ENCODE peak calls at places on chromosomes 6 and 20, in nine cellular contexts. L is GM06990, M is stomach, N is breast epithelium, Z is hepatocyte, T is adrenal gland, Q is cardiac muscle cell, J is heart left ventricle, S is body of pancreas. F is an unnamed sample.

GRCh38 chr6:8494730-8495129 is 59.4 kb upstream of the SLC35B3 start:
- DNase-seq in L (no peak), M (no peak), N (no peak), Z (no peak), T (no peak), Q (no peak), J (no peak), S (no peak), F (no peak)

GRCh38 chr20:64224344-64225165 is 31.0 kb upstream of the PCMTD2 start:
- DNase-seq in L (no peak), M (no peak), N (no peak), Z (peak; percentile 85), T (no peak), Q (peak; percentile 71), J (no peak), S (no peak), F (peak; percentile 32)

GRCh38 chr6:79077680-79078056 is 386 bp downstream of the PHIP start:
- DNase-seq in L (no peak), M (peak; percentile 49), N (peak; percentile 51), Z (peak; percentile 74), T (no peak), Q (no peak), J (no peak), S (peak; percentile 57), F (no peak)

GRCh38 chr20:36670665-36671357 is 24.8 kb upstream of the SLA2 start:
- DNase-seq in L (no peak), M (no peak), N (no peak), Z (peak; percentile 34), T (no peak), Q (no peak), J (no peak), S (no peak), F (no peak)

GRCh38 chr6:126535585-126535984 is 195.7 kb downstream of the CENPW start:
- DNase-seq in L (no peak), M (no peak), N (no peak), Z (no peak), T (no peak), Q (peak; percentile 21), J (no peak), S (no peak), F (no peak)

GRCh38 chr6:128337619-128338018 is 182.8 kb downstream of the PTPRK start:
- DNase-seq in L (no peak), M (no peak), N (no peak), Z (no peak), T (no peak), Q (no peak), J (no peak), S (no peak), F (no peak)

GRCh38 chr6:85803721-85804120 is 161.0 kb upstream of the SYNCRIP start:
- DNase-seq in L (no peak), M (no peak), N (no peak), Z (no peak), T (no peak), Q (no peak), J (no peak), S (no peak), F (no peak)

GRCh38 chr6:164827537-164827936 is 481.9 kb downstream of the C6orf118 start:
- DNase-seq in L (no peak), M (no peak), N (no peak), Z (no peak), T (no peak), Q (no peak), J (no peak), S (no peak), F (no peak)

GRCh38 chr6:108876929-108877775 is 28.9 kb downstream of the ARMC2 start:
- DNase-seq in L (no peak), M (peak; percentile 55), N (no peak), Z (no peak), T (peak; percentile 93), Q (peak; percentile 94), J (peak; percentile 92), S (peak; percentile 55), F (peak; percentile 85)

GRCh38 chr20:24039196-24039595 is 50.6 kb upstream of the GGTLC1 start:
- DNase-seq in L (no peak), M (no peak), N (no peak), Z (no peak), T (no peak), Q (no peak), J (no peak), S (no peak), F (no peak)

GRCh38 chr6:33668914-33669313 is 42.6 kb downstream of the UQCC2 start:
- DNase-seq in L (peak; percentile 62), M (peak; percentile 42), N (no peak), Z (peak; percentile 60), T (no peak), Q (no peak), J (no peak), S (no peak), F (no peak)

GRCh38 chr20:50335105-50335504 is 144.5 kb downstream of the CEBPB start:
- DNase-seq in L (no peak), M (no peak), N (no peak), Z (peak; percentile 68), T (peak; percentile 66), Q (peak; percentile 57), J (no peak), S (no peak), F (peak; percentile 51)

GRCh38 chr6:149190228-149190831 is 127.2 kb upstream of the TAB2 start:
- DNase-seq in L (no peak), M (peak; percentile 54), N (no peak), Z (no peak), T (peak; percentile 26), Q (peak; percentile 50), J (peak; percentile 32), S (peak; percentile 31), F (no peak)

GRCh38 chr6:32128751-32129296 is 778 bp upstream of the ATF6B start:
- DNase-seq in L (no peak), M (no peak), N (no peak), Z (no peak), T (no peak), Q (no peak), J (no peak), S (no peak), F (no peak)
- H3K4me3 ChIP-seq in L (peak overlapping the region; percentile 85), M (peak overlapping the region; percentile 45), N (peak overlapping the region; percentile 90), Z (peak overlapping the region; percentile 50), T (no peak overlapping the region), Q (no peak overlapping the region), J (peak overlapping the region; percentile 66), S (no peak overlapping the region), F (peak overlapping the region; percentile 23)

GRCh38 chr20:53494753-53495152 is 98.9 kb downstream of the ZNF217 start:
- DNase-seq in L (no peak), M (no peak), N (no peak), Z (no peak), T (no peak), Q (no peak), J (no peak), S (no peak), F (no peak)
- TF ChIP-seq CTCF in L (no peak), M (no peak), N (no peak), Z (no peak), T (no peak), Q (no peak), J (no peak), S (no peak), F (no peak)

DNA sequence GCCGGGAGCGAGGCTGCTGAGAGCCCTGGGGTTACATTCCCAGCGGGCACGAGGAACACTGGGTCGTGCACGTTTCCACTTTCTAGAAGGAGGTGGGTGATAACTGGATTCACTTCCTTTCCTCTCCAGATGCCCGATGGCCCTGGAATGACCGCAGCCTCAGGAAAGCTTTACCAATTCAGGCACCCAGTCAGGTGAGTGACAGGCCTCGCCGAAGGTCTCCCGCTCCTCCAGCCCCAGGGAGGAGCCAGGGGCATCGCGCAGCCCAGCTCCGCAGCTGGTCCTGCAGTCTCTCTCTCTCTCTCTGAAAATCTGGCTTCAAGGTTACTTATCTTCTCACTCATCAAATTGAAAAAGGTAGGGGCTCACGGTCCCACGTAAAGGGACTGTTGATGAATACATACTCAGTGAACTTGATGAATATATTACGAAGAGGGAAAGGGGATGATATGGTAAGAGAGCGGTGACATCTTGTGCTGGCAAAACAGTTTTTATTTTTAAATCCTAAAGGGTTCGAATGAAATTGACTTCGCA is 875 bp downstream of the RIPPLY2 start:
- DNase-seq in L (peak; percentile 15), M (no peak), N (no peak), Z (no peak), T (no peak), Q (no peak), J (no peak), S (no peak), F (no peak)
- H3K4me3 ChIP-seq in L (peak overlapping the region; percentile 55), M (peak overlapping the region; percentile 68), N (peak overlapping the region; percentile 69), Z (no peak overlapping the region), T (no peak overlapping the region), Q (peak overlapping the region; percentile 50), J (peak overlapping the region; percentile 54), S (no peak overlapping the region), F (peak overlapping the region; percentile 59)

GRCh38 chr6:121651420-121651819 is 216.0 kb downstream of the GJA1 start:
- DNase-seq in L (no peak), M (no peak), N (no peak), Z (no peak), T (no peak), Q (peak; percentile 21), J (no peak), S (no peak), F (no peak)
- TF ChIP-seq CTCF in L (no peak), M (no peak), N (no peak), Z (no peak), T (no peak), Q (no peak), J (no peak), S (no peak), F (no peak)

DNA sequence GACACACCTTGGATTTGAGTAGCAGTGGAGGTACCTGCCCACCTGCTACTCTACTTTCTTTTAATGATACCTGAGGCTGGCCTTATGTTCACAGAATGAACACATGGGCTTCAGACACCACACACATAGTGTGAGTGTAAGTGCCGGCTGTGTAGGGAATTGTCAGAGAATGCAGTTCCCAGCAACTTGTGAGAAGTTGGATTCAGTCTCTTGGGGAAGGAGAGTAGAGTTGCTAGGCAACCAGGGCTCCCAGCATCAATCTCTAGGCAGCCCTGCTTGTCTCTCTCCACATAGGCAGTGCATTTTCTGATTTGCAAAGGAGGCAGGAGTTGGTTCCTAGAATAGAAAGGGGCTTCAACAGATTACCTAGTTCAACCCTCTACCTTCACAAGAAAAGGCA is 74.1 kb downstream of the BFSP1 start:
- DNase-seq in L (no peak), M (no peak), N (no peak), Z (no peak), T (no peak), Q (no peak), J (no peak), S (no peak), F (no peak)
- H3K4me3 ChIP-seq in L (no peak overlapping the region), M (no peak overlapping the region), N (no peak overlapping the region), Z (no peak overlapping the region), T (no peak overlapping the region), Q (no peak overlapping the region), J (no peak overlapping the region), S (no peak overlapping the region), F (no peak overlapping the region)

F was measured in retinal pigment epithelial cell.